ENCODE peak calls at places on chromosomes 1 and 21, in seven cellular contexts. One of them, this sample, is unnamed.

GRCh38 chr1:40877681-40878080 is 15.5 kb upstream of the CITED4 start:
- DNase-seq in mesendoderm: peak
- DNase-seq in mesenchymal stem cell: peak
- DNase-seq in neuronal stem cell: no peak
- DNase-seq in IMR-90: peak
- DNase-seq in trophoblast cell: no peak
- DNase-seq in H1: no peak
- DNase-seq in this sample: no peak

GRCh38 chr1:234776875-234777849 is 167.2 kb upstream of the IRF2BP2 start:
- DNase-seq in mesenchymal stem cell: no peak
- DNase-seq in neuronal stem cell: no peak
- DNase-seq in trophoblast cell: no peak
- DNase-seq in IMR-90: no peak
- DNase-seq in mesendoderm: no peak
- DNase-seq in H1: peak
- DNase-seq in this sample: no peak

GRCh38 chr1:77378723-77379533 is 97.1 kb downstream of the AK5 start:
- DNase-seq in mesenchymal stem cell: no peak
- DNase-seq in H1: no peak
- DNase-seq in trophoblast cell: no peak
- DNase-seq in IMR-90: peak
- DNase-seq in neuronal stem cell: no peak
- DNase-seq in mesendoderm: peak
- DNase-seq in this sample: no peak

GRCh38 chr1:57319165-57319564 is 104.7 kb downstream of the DAB1 start:
- DNase-seq in trophoblast cell: no peak
- DNase-seq in mesendoderm: peak
- DNase-seq in neuronal stem cell: no peak
- DNase-seq in mesenchymal stem cell: peak
- DNase-seq in H1: no peak
- DNase-seq in IMR-90: peak
- DNase-seq in this sample: no peak

GRCh38 chr1:235004840-235005391 is 123.7 kb downstream of the TOMM20 start:
- DNase-seq in IMR-90: no peak
- DNase-seq in neuronal stem cell: no peak
- DNase-seq in mesenchymal stem cell: no peak
- DNase-seq in H1: no peak
- DNase-seq in mesendoderm: no peak
- DNase-seq in trophoblast cell: no peak
- DNase-seq in this sample: no peak

GRCh38 chr1:32623775-32624174 is 26.6 kb downstream of the ZBTB8OS start:
- DNase-seq in H1: no peak
- DNase-seq in IMR-90: no peak
- DNase-seq in mesendoderm: no peak
- DNase-seq in neuronal stem cell: no peak
- DNase-seq in mesenchymal stem cell: no peak
- DNase-seq in trophoblast cell: no peak
- DNase-seq in this sample: no peak

GRCh38 chr1:210123383-210123782 is 109.2 kb upstream of the SERTAD4 start:
- DNase-seq in trophoblast cell: no peak
- DNase-seq in mesendoderm: no peak
- DNase-seq in mesenchymal stem cell: peak
- DNase-seq in neuronal stem cell: no peak
- DNase-seq in IMR-90: no peak
- DNase-seq in H1: no peak
- DNase-seq in this sample: no peak

GRCh38 chr1:107081102-107081501 is 24.6 kb downstream of the PRMT6 start:
- DNase-seq in mesendoderm: no peak
- DNase-seq in mesenchymal stem cell: no peak
- DNase-seq in IMR-90: no peak
- DNase-seq in H1: no peak
- DNase-seq in neuronal stem cell: no peak
- DNase-seq in trophoblast cell: no peak
- DNase-seq in this sample: no peak

GRCh38 chr1:47213230-47213676 is 18.8 kb downstream of the TAL1 start:
- DNase-seq in neuronal stem cell: no peak
- DNase-seq in IMR-90: no peak
- DNase-seq in mesenchymal stem cell: no peak
- DNase-seq in mesendoderm: no peak
- DNase-seq in H1: no peak
- DNase-seq in trophoblast cell: no peak
- DNase-seq in this sample: no peak

GRCh38 chr1:47219001-47219400 is 13.0 kb downstream of the TAL1 start:
- DNase-seq in neuronal stem cell: no peak
- DNase-seq in mesenchymal stem cell: no peak
- DNase-seq in H1: no peak
- DNase-seq in IMR-90: no peak
- DNase-seq in trophoblast cell: no peak
- DNase-seq in mesendoderm: no peak
- DNase-seq in this sample: no peak

GRCh38 chr1:47214554-47214953 is 17.5 kb downstream of the TAL1 start:
- DNase-seq in mesenchymal stem cell: no peak
- DNase-seq in IMR-90: no peak
- DNase-seq in trophoblast cell: no peak
- DNase-seq in neuronal stem cell: no peak
- DNase-seq in H1: no peak
- DNase-seq in mesendoderm: no peak
- DNase-seq in this sample: no peak

GRCh38 chr1:47215713-47216112 is 16.3 kb downstream of the TAL1 start:
- DNase-seq in H1: no peak
- DNase-seq in mesendoderm: no peak
- DNase-seq in trophoblast cell: no peak
- DNase-seq in IMR-90: no peak
- DNase-seq in mesenchymal stem cell: no peak
- DNase-seq in neuronal stem cell: no peak
- DNase-seq in this sample: no peak

DNA sequence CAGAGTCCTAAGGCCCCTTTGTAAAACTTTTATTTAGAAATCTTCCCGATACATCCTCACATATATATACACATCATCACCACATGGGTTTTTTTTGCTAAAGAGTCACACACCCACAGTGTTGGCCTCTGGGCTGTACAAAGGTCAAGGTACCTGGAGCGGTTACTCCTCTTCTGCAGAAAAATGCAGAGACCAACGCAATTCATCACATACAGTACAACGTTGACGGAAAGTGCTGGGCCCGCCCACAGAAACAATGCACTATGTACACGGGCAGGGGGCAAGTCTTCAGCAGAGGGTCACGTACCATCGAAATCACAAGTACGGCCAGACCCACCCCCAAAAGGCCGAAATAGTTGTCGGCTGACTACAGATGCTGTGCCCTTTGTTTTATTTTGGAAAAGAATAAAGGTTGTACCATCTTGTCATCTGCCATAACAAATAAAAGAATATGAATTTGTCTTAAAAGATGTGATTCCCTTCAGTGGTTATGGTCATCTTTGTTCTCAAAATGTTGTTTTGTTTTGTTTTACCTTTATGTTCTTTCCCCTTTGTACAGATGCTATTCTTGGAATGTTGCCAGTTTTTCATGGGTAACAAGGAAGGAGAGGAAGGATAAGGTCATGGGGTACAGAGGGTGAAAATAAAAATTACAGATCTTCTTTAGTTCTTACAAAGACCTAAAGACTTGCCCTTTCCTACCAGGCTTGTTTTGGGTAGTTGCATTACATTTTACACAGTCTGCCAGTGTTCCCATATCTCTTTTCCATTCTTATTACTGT is 15.6 kb downstream of the TAL1 start:
- DNase-seq in H1: no peak
- DNase-seq in trophoblast cell: peak
- DNase-seq in neuronal stem cell: no peak
- DNase-seq in mesendoderm: no peak
- DNase-seq in mesenchymal stem cell: no peak
- DNase-seq in IMR-90: no peak
- DNase-seq in this sample: no peak
- H3K23ac ChIP-seq in H1: no peak
- H3K23ac ChIP-seq in trophoblast cell: no peak
- H3K23ac ChIP-seq in neuronal stem cell: no peak
- H3K23ac ChIP-seq in mesendoderm: no peak
- H3K23ac ChIP-seq in mesenchymal stem cell: no peak
- H3K23ac ChIP-seq in IMR-90: no peak
- H3K23ac ChIP-seq in this sample: no peak

GRCh38 chr1:119414950-119415349 is at the start of gene HSD3B2:
- DNase-seq in IMR-90: no peak
- DNase-seq in mesendoderm: no peak
- DNase-seq in neuronal stem cell: no peak
- DNase-seq in H1: no peak
- DNase-seq in trophoblast cell: no peak
- DNase-seq in mesenchymal stem cell: no peak
- DNase-seq in this sample: no peak
- H3K18ac ChIP-seq in IMR-90: no peak
- H3K18ac ChIP-seq in mesendoderm: no peak
- H3K18ac ChIP-seq in neuronal stem cell: no peak
- H3K18ac ChIP-seq in H1: no peak
- H3K18ac ChIP-seq in trophoblast cell: no peak
- H3K18ac ChIP-seq in mesenchymal stem cell: no peak
- H3K18ac ChIP-seq in this sample: no peak

DNA sequence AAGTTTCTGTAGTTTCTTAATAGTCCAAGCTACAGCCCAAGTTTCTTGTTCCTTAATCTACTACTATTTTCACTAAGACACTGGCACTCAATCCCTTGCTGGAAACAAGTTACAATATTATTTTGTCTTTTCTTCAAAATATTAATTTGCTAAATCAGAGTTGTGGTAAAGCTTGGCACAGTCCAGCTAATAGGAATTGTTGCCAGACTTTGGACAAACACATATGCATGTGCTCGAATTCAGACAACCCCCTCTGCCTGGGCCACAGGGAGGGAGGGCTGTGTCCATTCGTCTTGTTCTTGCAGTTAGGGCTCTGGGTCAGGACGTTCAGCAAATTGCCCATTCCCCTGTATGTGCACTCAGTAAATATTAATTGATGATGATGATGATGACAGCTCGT is 103.6 kb downstream of the CNIH3 start:
- DNase-seq in trophoblast cell: no peak
- DNase-seq in neuronal stem cell: no peak
- DNase-seq in H1: no peak
- DNase-seq in mesenchymal stem cell: no peak
- DNase-seq in mesendoderm: no peak
- DNase-seq in IMR-90: no peak
- DNase-seq in this sample: no peak
- H3K23ac ChIP-seq in trophoblast cell: no peak
- H3K23ac ChIP-seq in neuronal stem cell: no peak
- H3K23ac ChIP-seq in H1: no peak
- H3K23ac ChIP-seq in mesenchymal stem cell: no peak
- H3K23ac ChIP-seq in mesendoderm: no peak
- H3K23ac ChIP-seq in IMR-90: no peak
- H3K23ac ChIP-seq in this sample: no peak

GRCh38 chr1:224919508-224919907 is 10.0 kb upstream of the DNAH14 start:
- DNase-seq in neuronal stem cell: no peak
- DNase-seq in H1: no peak
- DNase-seq in trophoblast cell: no peak
- DNase-seq in mesendoderm: no peak
- DNase-seq in mesenchymal stem cell: no peak
- DNase-seq in IMR-90: no peak
- DNase-seq in this sample: no peak
- H3K18ac ChIP-seq in neuronal stem cell: no peak
- H3K18ac ChIP-seq in H1: no peak
- H3K18ac ChIP-seq in trophoblast cell: no peak
- H3K18ac ChIP-seq in mesendoderm: no peak
- H3K18ac ChIP-seq in mesenchymal stem cell: no peak
- H3K18ac ChIP-seq in IMR-90: no peak
- H3K18ac ChIP-seq in this sample: no peak

GRCh38 chr21:15728046-15728445 is 1.7 kb upstream of the USP25 start:
- DNase-seq in H1: no peak
- DNase-seq in IMR-90: no peak
- DNase-seq in mesendoderm: no peak
- DNase-seq in mesenchymal stem cell: no peak
- DNase-seq in neuronal stem cell: no peak
- DNase-seq in trophoblast cell: no peak
- DNase-seq in this sample: no peak

GRCh38 chr21:15729346-15729673 is 472 bp upstream of the USP25 start:
- DNase-seq in IMR-90: peak
- DNase-seq in trophoblast cell: no peak
- DNase-seq in mesenchymal stem cell: no peak
- DNase-seq in neuronal stem cell: no peak
- DNase-seq in H1: no peak
- DNase-seq in mesendoderm: peak
- DNase-seq in this sample: no peak

GRCh38 chr21:15722591-15723324 is 7.0 kb upstream of the USP25 start:
- DNase-seq in mesendoderm: peak
- DNase-seq in H1: no peak
- DNase-seq in neuronal stem cell: no peak
- DNase-seq in trophoblast cell: peak
- DNase-seq in mesenchymal stem cell: no peak
- DNase-seq in IMR-90: no peak
- DNase-seq in this sample: peak

GRCh38 chr21:15729674-15730483 is at the start of gene USP25:
- DNase-seq in IMR-90: peak
- DNase-seq in trophoblast cell: peak
- DNase-seq in mesenchymal stem cell: peak
- DNase-seq in neuronal stem cell: peak
- DNase-seq in mesendoderm: peak
- DNase-seq in H1: peak
- DNase-seq in this sample: peak

DNA sequence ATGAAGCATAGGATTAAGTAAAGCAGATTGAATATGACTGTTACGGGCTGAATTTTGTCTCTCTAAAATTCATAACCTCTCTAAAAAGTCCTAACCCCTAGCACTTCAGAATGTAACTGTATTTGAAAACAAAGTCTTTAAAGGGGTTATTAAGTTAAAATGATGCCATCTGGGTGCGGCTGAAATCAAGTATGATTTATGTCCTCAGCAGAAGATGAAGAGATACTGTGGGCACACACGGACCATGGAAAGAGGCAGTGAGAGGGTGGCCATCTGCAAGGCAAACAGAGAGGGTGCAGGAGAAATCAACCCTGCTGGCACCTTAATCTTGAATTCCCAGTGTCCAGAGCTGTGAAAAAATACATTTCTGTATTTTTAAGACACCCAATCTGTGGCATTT is 3.8 kb upstream of the USP25 start:
- DNase-seq in H1: no peak
- DNase-seq in mesenchymal stem cell: no peak
- DNase-seq in IMR-90: no peak
- DNase-seq in trophoblast cell: no peak
- DNase-seq in mesendoderm: no peak
- DNase-seq in neuronal stem cell: no peak
- DNase-seq in this sample: no peak
- H3K23ac ChIP-seq in H1: no peak
- H3K23ac ChIP-seq in mesenchymal stem cell: no peak
- H3K23ac ChIP-seq in IMR-90: no peak
- H3K23ac ChIP-seq in trophoblast cell: no peak
- H3K23ac ChIP-seq in mesendoderm: no peak
- H3K23ac ChIP-seq in neuronal stem cell: no peak
- H3K23ac ChIP-seq in this sample: no peak

This sample was measured in H9.